ENCODE peak calls at places on chromosomes 6 and 20, in seven cellular contexts. U is suprapubic skin, C is stomach, X is tibial nerve, N is transverse colon, I is lower leg skin, S is A549. P is an unnamed sample.

GRCh38 chr6:10099086-10099499 is 315.8 kb downstream of the TFAP2A start:
- DNase-seq in U (peak), C (peak), X (no peak), N (peak), I (no peak), S (no peak), P (peak)

GRCh38 chr6:138863331-138863730 is 67.4 kb downstream of the ECT2L start:
- DNase-seq in U (no peak), C (no peak), X (no peak), N (no peak), I (no peak), S (no peak), P (no peak)

GRCh38 chr6:113290684-113291083 is 566.5 kb upstream of the MARCKS start:
- DNase-seq in U (no peak), C (no peak), X (no peak), N (no peak), I (no peak), S (no peak), P (no peak)

GRCh38 chr6:7542065-7542877 is 800 bp downstream of the DSP start:
- DNase-seq in U (no peak), C (peak), X (no peak), N (peak), I (no peak), S (peak), P (peak)

GRCh38 chr6:38114976-38115632 is 295.6 kb downstream of the ZFAND3 start:
- DNase-seq in U (no peak), C (no peak), X (no peak), N (no peak), I (no peak), S (no peak), P (no peak)

GRCh38 chr6:169963581-169964297 is 212.3 kb downstream of the ERMARD start:
- DNase-seq in U (peak), C (peak), X (no peak), N (no peak), I (no peak), S (no peak), P (no peak)

GRCh38 chr6:113476937-113477839 is 380.0 kb upstream of the MARCKS start:
- DNase-seq in U (no peak), C (no peak), X (no peak), N (no peak), I (no peak), S (no peak), P (no peak)

GRCh38 chr6:7769702-7770101 is 43.8 kb downstream of the BMP6 start:
- DNase-seq in U (no peak), C (no peak), X (no peak), N (no peak), I (no peak), S (peak), P (no peak)

GRCh38 chr6:4210619-4211419 is 75.4 kb upstream of the ECI2 start:
- DNase-seq in U (no peak), C (peak), X (peak), N (peak), I (peak), S (peak), P (peak)

GRCh38 chr20:34968020-34968775 is 12.5 kb downstream of the MYH7B start:
- DNase-seq in U (no peak), C (no peak), X (no peak), N (no peak), I (no peak), S (no peak), P (no peak)

GRCh38 chr20:34872604-34873224 is at the start of gene GGT7:
- DNase-seq in U (peak), C (peak), X (peak), N (peak), I (peak), S (peak), P (peak)

GRCh38 chr20:57947421-57948176 is 237.8 kb upstream of the PMEPA1 start:
- DNase-seq in U (no peak), C (no peak), X (no peak), N (no peak), I (no peak), S (no peak), P (no peak)

GRCh38 chr20:62952373-62953166 is at the start of gene SLC17A9:
- DNase-seq in U (peak), C (peak), X (peak), N (peak), I (peak), S (no peak), P (peak)
- H3K4me3 ChIP-seq in U (peak), C (peak), X (peak), N (peak), I (no peak), S (no peak), P (no peak)

GRCh38 chr6:123875784-123876183 is 72.1 kb downstream of the NKAIN2 start:
- DNase-seq in U (no peak), C (no peak), X (no peak), N (no peak), I (no peak), S (no peak), P (no peak)
- TF ChIP-seq POLR2A in U (no peak), C (no peak), X (no peak), N (no peak), I (no peak), S (no peak), P (no peak)

DNA sequence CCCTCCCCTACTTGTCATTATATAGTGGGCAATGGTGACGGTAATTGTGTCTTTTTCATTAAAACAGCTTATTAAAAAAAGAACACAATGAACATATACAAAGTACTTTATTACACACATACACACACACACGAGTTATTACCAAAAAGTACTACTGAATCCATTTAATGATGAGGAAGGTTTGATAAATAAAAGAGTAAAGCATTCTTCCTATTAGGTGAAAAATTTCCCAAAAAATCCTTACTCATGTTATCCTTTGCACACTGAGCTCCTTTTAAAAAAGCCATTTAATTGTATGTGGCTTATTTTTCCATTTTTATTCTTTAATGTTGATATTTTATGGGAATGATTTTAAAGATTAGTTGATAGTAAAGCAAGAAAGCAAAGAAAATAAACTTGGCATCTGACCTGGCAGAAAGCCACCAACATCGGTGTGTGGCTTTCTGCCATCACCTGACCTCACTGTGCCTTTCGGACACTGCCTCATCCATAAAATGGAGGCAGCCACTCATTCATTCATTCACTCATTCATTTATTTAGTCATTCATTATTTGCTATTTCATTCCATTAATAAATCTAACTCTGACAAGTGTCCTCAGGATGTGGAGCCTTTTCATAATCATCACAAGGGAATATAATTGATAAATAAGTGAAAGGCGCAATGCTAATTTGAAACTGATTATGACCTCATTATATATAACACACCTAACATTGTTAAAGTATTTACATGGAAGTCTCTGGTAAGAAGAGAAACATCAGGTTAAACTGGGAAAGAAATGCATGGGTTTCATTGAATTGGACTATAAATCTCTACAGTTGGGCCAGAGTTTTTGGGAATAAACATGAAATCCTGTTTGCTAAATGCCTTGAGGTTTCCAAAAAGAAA is 727 bp upstream of the SGK1 start:
- DNase-seq in U (no peak), C (no peak), X (no peak), N (no peak), I (no peak), S (no peak), P (no peak)
- H3K4me3 ChIP-seq in U (peak), C (no peak), X (peak), N (peak), I (no peak), S (peak), P (no peak)

GRCh38 chr20:36861875-36862801 is 13.8 kb upstream of the TLDC2 start:
- DNase-seq in U (peak), C (peak), X (peak), N (peak), I (peak), S (peak), P (peak)
- TF ChIP-seq POLR2A in U (peak), C (no peak), X (no peak), N (peak), I (no peak), S (peak), P (peak)

GRCh38 chr20:21510995-21511394 is 2.9 kb downstream of the NKX2-2 start:
- DNase-seq in U (no peak), C (no peak), X (no peak), N (no peak), I (no peak), S (no peak), P (no peak)
- H3K4me3 ChIP-seq in U (peak), C (peak), X (peak), N (peak), I (no peak), S (no peak), P (no peak)

GRCh38 chr20:37693629-37694626 is at the start of gene CTNNBL1:
- DNase-seq in U (peak), C (peak), X (peak), N (peak), I (peak), S (peak), P (peak)
- TF ChIP-seq POLR2A in U (peak), C (no peak), X (no peak), N (peak), I (no peak), S (peak), P (peak)

DNA sequence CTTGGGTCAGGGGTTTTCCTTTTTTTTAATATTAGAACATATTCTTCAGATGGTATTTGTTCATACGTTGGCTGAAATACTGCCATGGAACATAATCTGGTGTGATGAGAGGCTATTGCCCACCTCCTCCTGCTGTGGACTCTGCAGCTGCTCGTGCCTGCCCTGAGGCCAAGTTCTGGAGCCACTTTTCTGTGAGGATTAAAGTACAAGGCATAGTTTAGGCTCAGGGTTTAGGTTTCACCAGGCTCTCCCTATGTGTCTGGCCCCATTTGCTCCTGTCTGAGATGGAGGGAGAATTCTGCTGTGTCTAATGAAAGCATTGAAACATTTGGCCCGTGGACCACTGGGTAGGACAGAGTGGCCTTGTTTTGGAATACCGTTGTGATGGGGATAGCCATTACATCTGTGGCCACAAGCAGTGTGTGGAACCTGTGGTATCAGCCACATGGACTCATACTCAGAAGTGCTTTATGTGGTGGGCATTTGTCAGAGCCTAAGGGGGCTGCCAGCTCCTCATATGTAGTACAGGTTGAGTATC is 5.9 kb downstream of the WRNIP1 start:
- DNase-seq in U (no peak), C (no peak), X (no peak), N (no peak), I (no peak), S (no peak), P (no peak)
- H3K4me3 ChIP-seq in U (no peak), C (no peak), X (no peak), N (no peak), I (no peak), S (no peak), P (no peak)

GRCh38 chr20:58984691-58985090 is 3.6 kb downstream of the NELFCD start:
- DNase-seq in U (no peak), C (peak), X (peak), N (no peak), I (no peak), S (no peak), P (no peak)

GRCh38 chr20:58985656-58986055 is 4.6 kb downstream of the NELFCD start:
- DNase-seq in U (no peak), C (peak), X (peak), N (no peak), I (no peak), S (no peak), P (no peak)

GRCh38 chr20:58980711-58981563 is at the start of gene NELFCD:
- DNase-seq in U (peak), C (peak), X (peak), N (peak), I (peak), S (peak), P (peak)

GRCh38 chr20:58981564-58982364 is 708 bp downstream of the NELFCD start:
- DNase-seq in U (no peak), C (peak), X (no peak), N (no peak), I (no peak), S (peak), P (no peak)

GRCh38 chr20:58982406-58983114 is 1.5 kb downstream of the NELFCD start:
- DNase-seq in U (no peak), C (peak), X (no peak), N (no peak), I (no peak), S (no peak), P (no peak)
- TF ChIP-seq POLR2A in U (no peak), C (no peak), X (no peak), N (no peak), I (no peak), S (no peak), P (no peak)

DNA sequence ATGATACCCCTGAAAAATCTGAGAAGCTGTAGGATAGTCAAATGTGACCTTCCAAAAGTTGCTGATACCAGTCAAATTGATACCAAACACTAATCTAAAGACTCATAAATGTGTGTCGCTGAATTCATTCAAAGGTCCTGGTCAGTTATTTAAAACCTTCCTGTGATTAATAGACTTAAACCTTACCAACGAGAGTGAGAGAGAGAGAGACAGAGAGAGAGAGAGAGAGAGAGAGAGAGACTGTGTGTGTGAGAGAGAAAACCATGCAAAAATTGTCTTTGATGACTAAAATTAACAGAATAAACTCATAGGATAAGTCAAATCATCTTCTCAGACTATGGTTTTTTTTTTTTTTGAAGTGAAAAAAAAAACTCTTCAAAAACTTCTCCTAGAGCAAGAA is 370.9 kb upstream of the HS3ST5 start:
- DNase-seq in U (no peak), C (no peak), X (no peak), N (no peak), I (no peak), S (no peak), P (no peak)
- H3K4me3 ChIP-seq in U (no peak), C (no peak), X (no peak), N (no peak), I (no peak), S (no peak), P (no peak)

DNA sequence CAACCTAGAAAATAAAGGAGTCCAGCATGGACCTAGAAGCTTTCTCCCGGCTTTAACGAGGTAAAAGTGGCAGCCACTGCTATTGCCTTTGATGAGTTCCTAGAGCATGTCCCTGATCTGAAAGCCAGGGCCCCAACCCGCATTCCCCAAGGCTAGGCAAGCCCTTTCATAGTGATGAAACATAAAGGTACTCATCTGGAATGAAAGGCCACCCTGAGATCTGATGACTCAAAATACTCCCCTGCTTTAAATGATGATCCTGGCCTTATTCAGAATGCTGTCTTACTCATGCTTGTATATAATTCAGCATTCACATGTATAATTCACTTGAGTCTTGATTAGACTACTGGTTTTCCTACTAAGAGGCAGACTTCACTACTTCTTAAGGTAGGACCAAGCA is 21.3 kb downstream of the TTPAL start:
- DNase-seq in U (no peak), C (no peak), X (no peak), N (no peak), I (no peak), S (peak), P (no peak)
- TF ChIP-seq POLR2A in U (no peak), C (no peak), X (no peak), N (no peak), I (no peak), S (no peak), P (no peak)